ENCODE peak calls at places on chromosomes 5 and 9, in five cellular contexts. E, W, P, I and C are unnamed samples.

GRCh38 chr9:7976167-7976755 is 176.7 kb upstream of the DMAC1 start:
- DNase-seq in E (no peak), P (peak; percentile 89), I (no peak), W (no peak), C (no peak)

GRCh38 chr5:148792649-148793048 is 33.8 kb upstream of the ADRB2 start:
- DNase-seq in I (no peak), P (no peak), E (no peak), W (no peak), C (no peak)

GRCh38 chr5:37197340-37198050 is 51.7 kb downstream of the CPLANE1 start:
- DNase-seq in W (no peak), P (no peak), E (no peak), I (no peak), C (no peak)

GRCh38 chr9:85610074-85610855 is 131.5 kb downstream of the AGTPBP1 start:
- DNase-seq in P (peak; percentile 44), W (peak; percentile 60), I (peak; percentile 61), E (peak; percentile 12), C (peak; percentile 73)

GRCh38 chr5:37495668-37496067 is 116.5 kb downstream of the WDR70 start:
- DNase-seq in W (no peak), E (no peak), P (no peak), I (no peak), C (peak; percentile 13)

GRCh38 chr5:159038907-159039306 is 60.8 kb downstream of the EBF1 start:
- DNase-seq in I (no peak), W (no peak), E (no peak), P (no peak), C (no peak)

GRCh38 chr5:167414611-167415010 is 876.8 kb upstream of the WWC1 start:
- DNase-seq in E (no peak), W (no peak), I (no peak), P (no peak), C (no peak)

GRCh38 chr5:177300236-177300880 is 3.2 kb downstream of the RAB24 start:
- DNase-seq in W (no peak), I (peak; percentile 57), E (no peak), P (peak; percentile 77), C (no peak)

GRCh38 chr9:88414298-88414697 is 26.1 kb downstream of the SPIN1 start:
- DNase-seq in W (no peak), E (no peak), P (no peak), I (no peak), C (no peak)

GRCh38 chr5:168291281-168291960 is at the start of gene WWC1:
- DNase-seq in E (peak; percentile 90), I (peak; percentile 42), W (peak; percentile 63), P (peak; percentile 31), C (peak; percentile 84)

GRCh38 chr9:127149010-127149409 is 26.6 kb upstream of the ANGPTL2 start:
- DNase-seq in I (no peak), P (no peak), W (no peak), E (no peak), C (no peak)

GRCh38 chr9:76297721-76298239 is 96.4 kb downstream of the RFK start:
- DNase-seq in P (no peak), W (no peak), I (no peak), E (no peak), C (no peak)

GRCh38 chr5:133731951-133732350 is 119.6 kb upstream of the FSTL4 start:
- DNase-seq in E (no peak), W (no peak), I (no peak), P (no peak), C (no peak)

GRCh38 chr9:134541373-134541747 is 100.2 kb upstream of the COL5A1 start:
- DNase-seq in I (no peak), E (no peak), W (no peak), P (no peak), C (no peak)

GRCh38 chr5:143582176-143582575 is 178.7 kb upstream of the NR3C1 start:
- DNase-seq in W (no peak), P (no peak), E (no peak), I (no peak), C (no peak)

GRCh38 chr9:83981126-83981871 is 694 bp downstream of the RMI1 start:
- DNase-seq in P (no peak), W (no peak), E (no peak), I (no peak), C (peak; percentile 52)

GRCh38 chr9:114694146-114694545 is 12.2 kb upstream of the TEX48 start:
- DNase-seq in W (no peak), P (no peak), E (no peak), I (no peak), C (no peak)

GRCh38 chr5:138692370-138692769 is 60.9 kb upstream of the CTNNA1 start:
- DNase-seq in P (no peak), W (no peak), I (no peak), E (no peak), C (no peak)

GRCh38 chr5:55711531-55712022 is 547 bp downstream of the SLC38A9 start:
- DNase-seq in I (no peak), W (no peak), P (no peak), E (no peak), C (no peak)

GRCh38 chr9:3863686-3864085 is 337.9 kb upstream of the RFX3 start:
- DNase-seq in I (no peak), P (no peak), W (no peak), E (no peak), C (no peak)

GRCh38 chr9:122329592-122329991 is 41.2 kb upstream of the PTGS1 start:
- DNase-seq in P (no peak), I (no peak), W (no peak), E (no peak), C (no peak)

GRCh38 chr9:6007770-6008168 is 7.7 kb downstream of the RANBP6 start:
- DNase-seq in I (no peak), P (no peak), W (peak; percentile 54), E (peak; percentile 83), C (peak; percentile 82)

GRCh38 chr5:71482132-71482531 is 26.7 kb downstream of the BDP1 start:
- DNase-seq in W (peak; percentile 59), I (no peak), E (no peak), P (no peak), C (peak; percentile 9)
- TF ChIP-seq ESRRA in W (no peak), I (no peak), E (no peak), P (no peak), C (no peak)

DNA sequence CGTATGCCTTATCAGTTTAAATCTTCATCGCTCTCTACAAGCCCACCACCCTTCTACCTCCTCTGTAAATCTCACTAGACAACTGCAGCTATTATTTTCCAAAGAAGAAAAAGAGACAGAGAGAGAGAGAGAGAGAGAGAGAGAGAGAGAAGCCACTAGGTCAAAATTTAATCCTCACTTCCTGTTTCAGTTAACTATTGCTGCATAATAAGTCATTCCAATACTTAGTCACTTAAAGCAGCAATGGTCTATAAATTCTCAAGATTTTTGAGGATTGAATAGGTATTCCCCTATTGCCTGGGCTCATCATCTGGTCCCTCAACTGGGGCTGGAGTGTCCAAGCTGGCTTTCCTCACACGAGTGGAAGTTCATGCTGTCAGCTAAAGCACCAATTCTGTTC is 68.8 kb downstream of the ITGA1 start:
- DNase-seq in W (no peak), I (no peak), P (no peak), E (no peak), C (no peak)
- TF ChIP-seq ESRRA in W (no peak), I (no peak), P (no peak), E (no peak), C (no peak)

GRCh38 chr9:34501889-34502425 is 20.8 kb downstream of the ENHO start:
- DNase-seq in W (peak; percentile 83), P (no peak), I (no peak), E (peak; percentile 42), C (no peak)
- TF ChIP-seq ESRRA in W (no peak), P (no peak), I (no peak), E (no peak), C (no peak)

GRCh38 chr9:121026260-121026691 is 23.8 kb downstream of the C5 start:
- DNase-seq in W (peak; percentile 49), I (no peak), E (no peak), P (no peak), C (peak; percentile 91)
- TF ChIP-seq ESRRA in W (no peak), I (no peak), E (no peak), P (no peak), C (no peak)

GRCh38 chr5:113195726-113196125 is 219.1 kb downstream of the DCP2 start:
- DNase-seq in E (no peak), P (no peak), I (no peak), W (no peak), C (no peak)

GRCh38 chr5:113202904-113203716 is 226.5 kb downstream of the DCP2 start:
- DNase-seq in E (no peak), I (peak; percentile 63), W (peak; percentile 81), P (no peak), C (no peak)

GRCh38 chr5:113201715-113202114 is 225.1 kb downstream of the DCP2 start:
- DNase-seq in E (no peak), P (no peak), W (no peak), I (no peak), C (no peak)

GRCh38 chr5:113197456-113198200 is 221.0 kb downstream of the DCP2 start:
- DNase-seq in P (no peak), E (no peak), I (no peak), W (no peak), C (no peak)

DNA sequence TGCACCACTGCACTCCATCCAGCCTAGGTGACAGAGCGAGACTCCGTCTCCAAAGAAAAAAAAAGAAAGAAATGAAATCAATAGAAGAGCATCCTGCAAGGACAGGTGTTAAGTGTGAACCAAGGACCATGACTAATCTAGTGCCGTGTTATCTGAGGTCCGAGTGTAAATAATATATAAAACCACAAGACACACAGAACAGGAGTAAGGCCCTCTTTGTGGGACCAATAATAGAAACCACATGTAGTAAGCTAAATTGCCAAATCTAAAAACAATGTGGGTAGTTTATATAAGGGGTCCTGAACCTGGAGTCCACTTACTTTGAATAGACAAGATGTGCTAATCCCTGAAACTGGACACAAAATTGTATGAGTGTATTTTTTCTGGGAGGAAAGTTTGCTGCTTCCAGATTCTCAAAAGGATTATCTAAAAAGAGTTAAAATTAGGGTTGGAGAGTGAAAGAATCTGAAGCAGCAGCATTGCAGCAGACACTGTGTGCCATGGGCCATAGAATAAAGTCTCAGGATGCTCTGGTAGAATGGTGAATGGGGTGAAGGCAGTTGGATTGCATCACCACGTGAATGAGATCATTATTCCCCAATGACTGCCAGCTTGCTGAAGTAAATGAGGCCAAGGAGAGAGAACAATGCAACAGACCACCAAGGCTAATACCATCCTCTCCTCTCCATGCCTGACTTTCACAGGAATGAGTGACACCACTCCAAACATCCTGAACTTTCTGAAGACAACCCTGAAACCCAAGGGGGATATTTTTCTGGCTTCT is 222.7 kb downstream of the DCP2 start:
- DNase-seq in I (no peak), E (no peak), W (no peak), P (no peak), C (no peak)
- TF ChIP-seq ESRRA in I (no peak), E (no peak), W (no peak), P (no peak), C (no peak)

GRCh38 chr5:121915765-121916164 is 46.0 kb upstream of the SRFBP1 start:
- DNase-seq in E (no peak), P (no peak), I (no peak), W (no peak), C (no peak)
- TF ChIP-seq ESRRA in E (no peak), P (no peak), I (no peak), W (no peak), C (no peak)

GRCh38 chr5:126552614-126553013 is 42.4 kb downstream of the ALDH7A1 start:
- DNase-seq in I (no peak), E (no peak), P (no peak), W (no peak), C (no peak)
- TF ChIP-seq ESRRA in I (no peak), E (no peak), P (no peak), W (no peak), C (no peak)